ENCODE peak calls at places on chromosome 17, in four cellular contexts. C is NCI-H524 treated with DMSO at 0.1 percent for 48 hours; B is NCI-H1105 treated with DMSO at 0.1 percent for 48 hours; K is stimulated activated CD4-positive, alpha-beta T cell treated with anti-CD3 and anti-CD28 coated beads, Interleukin-4, amount 100 ng/mL, for 1 hour. M is an unnamed sample.

GRCh38 chr17:64411999-64412771 is 21.5 kb upstream of the PECAM1 start:
- DNase-seq in B (no peak), C (no peak), K (no peak), M (no peak)

GRCh38 chr17:49987681-49988441 is 7.2 kb downstream of the DLX3 start:
- DNase-seq in K (no peak), B (peak), C (peak), M (peak)

GRCh38 chr17:9240659-9241370 is 219.5 kb downstream of the NTN1 start:
- DNase-seq in B (no peak), K (no peak), C (no peak), M (no peak)

GRCh38 chr17:72376486-72377345 is 255.9 kb downstream of the SOX9 start:
- DNase-seq in B (peak), C (peak), K (no peak), M (peak)

GRCh38 chr17:10844667-10845387 is 6.9 kb upstream of the PIRT start:
- DNase-seq in K (peak), B (peak), C (no peak), M (peak)

GRCh38 chr17:47603830-47604229 is 45.9 kb upstream of the KPNB1 start:
- DNase-seq in C (peak), B (peak), K (no peak), M (peak)

GRCh38 chr17:48972749-48973097 is 4.3 kb upstream of the GIP start:
- DNase-seq in B (no peak), C (no peak), K (no peak), M (no peak)

GRCh38 chr17:40526668-40527067 is 25.2 kb upstream of the TNS4 start:
- DNase-seq in C (peak), K (no peak), B (no peak), M (no peak)

GRCh38 chr17:55237268-55237667 is 27.5 kb upstream of the HLF start:
- DNase-seq in K (no peak), C (no peak), B (no peak), M (no peak)

GRCh38 chr17:63816123-63816522 is 11.1 kb upstream of the PSMC5 start:
- DNase-seq in K (no peak), C (no peak), B (no peak), M (no peak)

GRCh38 chr17:564526-564925 is 150.1 kb downstream of the VPS53 start:
- DNase-seq in C (no peak), B (no peak), K (no peak), M (no peak)

GRCh38 chr17:4947411-4948165 is 742 bp downstream of the PFN1 start:
- DNase-seq in B (peak), C (no peak), K (peak), M (no peak)

GRCh38 chr17:82457071-82457789 is 1.3 kb upstream of the NARF start:
- DNase-seq in B (no peak), K (no peak), C (no peak), M (no peak)

GRCh38 chr17:1604831-1605528 is 23.7 kb downstream of the SLC43A2 start:
- DNase-seq in K (no peak), C (no peak), B (no peak), M (no peak)

GRCh38 chr17:31339906-31340661 is 18.7 kb upstream of the EVI2A start:
- DNase-seq in C (no peak), K (no peak), B (no peak), M (no peak)

GRCh38 chr17:7579001-7579838 is at the start of gene CD68:
- DNase-seq in K (peak), B (peak), C (no peak), M (peak)

GRCh38 chr17:50884354-50885311 is 18.5 kb upstream of the TOB1 start:
- DNase-seq in B (no peak), C (no peak), K (no peak), M (no peak)

GRCh38 chr17:82489851-82490511 is 29.6 kb upstream of the FOXK2 start:
- DNase-seq in K (no peak), C (no peak), B (no peak), M (no peak)

GRCh38 chr17:81510798-81511549 is 1.6 kb downstream of the ACTG1 start:
- DNase-seq in C (no peak), B (no peak), K (peak), M (no peak)

GRCh38 chr17:58968662-58969061 is 138.0 kb downstream of the TRIM37 start:
- DNase-seq in B (no peak), K (no peak), C (no peak), M (no peak)

GRCh38 chr17:10698116-10698818 is 873 bp downstream of the ADPRM start:
- DNase-seq in B (no peak), K (no peak), C (no peak), M (no peak)

GRCh38 chr17:69344939-69345338 is 18.0 kb upstream of the ABCA5 start:
- DNase-seq in B (no peak), K (no peak), C (no peak), M (no peak)

GRCh38 chr17:72764632-72765041 is 327.9 kb downstream of the SLC39A11 start:
- DNase-seq in C (no peak), K (no peak), B (no peak), M (no peak)

GRCh38 chr17:34095101-34095500 is 160.0 kb upstream of the CCL2 start:
- DNase-seq in K (no peak), C (no peak), B (peak), M (no peak)

GRCh38 chr17:59669944-59670343 is 37.3 kb downstream of the PTRH2 start:
- DNase-seq in K (no peak), B (no peak), C (no peak), M (no peak)

GRCh38 chr17:81863123-81863675 is 2.9 kb upstream of the P4HB start:
- DNase-seq in K (no peak), C (no peak), B (no peak), M (no peak)

GRCh38 chr17:72726936-72727335 is 365.6 kb downstream of the SLC39A11 start:
- DNase-seq in C (no peak), B (no peak), K (peak), M (no peak)

GRCh38 chr17:6485646-6486412 is 41.6 kb downstream of the PIMREG start:
- DNase-seq in B (no peak), K (no peak), C (no peak), M (no peak)

GRCh38 chr17:63490858-63491400 is 14.1 kb downstream of the ACE start:
- DNase-seq in B (no peak), C (no peak), K (no peak), M (no peak)

GRCh38 chr17:62064029-62064790 is 868 bp downstream of the MED13 start:
- DNase-seq in K (no peak), C (no peak), B (no peak), M (no peak)

GRCh38 chr17:65530158-65530984 is 31.1 kb downstream of the AXIN2 start:
- DNase-seq in K (no peak), C (no peak), B (no peak), M (no peak)

GRCh38 chr17:81161536-81161935 is 3.8 kb upstream of the PVALEF start:
- DNase-seq in B (no peak), K (no peak), C (no peak), M (no peak)

GRCh38 chr17:61447358-61447757 is 4.9 kb upstream of the TBX4 start:
- DNase-seq in B (no peak), C (no peak), K (no peak), M (no peak)

GRCh38 chr17:3754458-3755334 is 31.0 kb downstream of the HASPIN start:
- DNase-seq in K (peak), B (peak), C (no peak), M (no peak)

GRCh38 chr17:62094175-62094574 is 29.1 kb upstream of the MED13 start:
- DNase-seq in C (no peak), K (no peak), B (no peak), M (no peak)

GRCh38 chr17:17537311-17538099 is 41.3 kb upstream of the RASD1 start:
- DNase-seq in K (no peak), C (no peak), B (no peak), M (no peak)

GRCh38 chr17:55238197-55238930 is 26.4 kb upstream of the HLF start:
- DNase-seq in K (peak), B (peak), C (peak), M (peak)

GRCh38 chr17:4631836-4632582 is 9.5 kb downstream of the ALOX15 start:
- DNase-seq in K (no peak), B (no peak), C (no peak), M (no peak)